ENCODE peak calls at places on chromosomes 16 and 17, in ten cellular contexts. S, L, X, R, Q, V, B, P, I and G are unnamed samples.

GRCh38 chr17:75980188-75981018 is 1.4 kb downstream of the TEN1 start:
- DNase-seq in S (no peak), L (no peak), P (no peak), V (no peak), I (no peak), Q (no peak), B (no peak), X (no peak), R (no peak), G (no peak)

GRCh38 chr16:14140916-14141315 is 69.8 kb downstream of the MRTFB start:
- DNase-seq in R (no peak), V (no peak), P (no peak), X (no peak), B (no peak), Q (no peak), I (no peak), L (no peak), S (no peak), G (no peak)

GRCh38 chr17:59815965-59816364 is 76.8 kb downstream of the TUBD1 start:
- DNase-seq in R (no peak), S (no peak), L (no peak), Q (no peak), V (no peak), X (no peak), I (no peak), B (no peak), P (no peak), G (no peak)

GRCh38 chr16:8929086-8929748 is 34.5 kb downstream of the USP7 start:
- DNase-seq in L (no peak), S (no peak), B (no peak), P (no peak), Q (no peak), X (no peak), R (no peak), I (no peak), V (no peak), G (no peak)

GRCh38 chr17:4101127-4101798 is 41.6 kb downstream of the ZZEF1 start:
- DNase-seq in Q (no peak), L (no peak), P (no peak), S (no peak), B (no peak), V (no peak), R (no peak), I (no peak), X (peak; percentile 85), G (no peak)

GRCh38 chr16:31780342-31780741 is 93.3 kb upstream of the ZNF267 start:
- DNase-seq in X (no peak), R (no peak), I (no peak), Q (no peak), V (no peak), L (no peak), P (no peak), S (no peak), B (no peak), G (no peak)

GRCh38 chr16:89388536-89388935 is 101.8 kb downstream of the ANKRD11 start:
- DNase-seq in P (no peak), R (no peak), X (no peak), B (no peak), Q (no peak), V (no peak), L (no peak), S (no peak), I (no peak), G (no peak)

GRCh38 chr16:2835638-2836493 is 5.8 kb downstream of the ZG16B start:
- DNase-seq in L (no peak), Q (no peak), P (no peak), X (no peak), B (no peak), V (peak; percentile 56), R (no peak), I (peak; percentile 78), S (peak; percentile 15), G (peak; percentile 99)

GRCh38 chr17:16406742-16407674 is 8.4 kb upstream of the TRPV2 start:
- DNase-seq in L (peak; percentile 79), Q (peak; percentile 61), V (peak; percentile 96), P (peak; percentile 68), R (no peak), S (peak; percentile 60), X (no peak), B (no peak), I (no peak), G (no peak)

GRCh38 chr16:27748868-27749546 is 199.1 kb downstream of the KATNIP start:
- DNase-seq in X (peak; percentile 32), R (no peak), I (peak; percentile 15), V (peak; percentile 77), Q (no peak), P (no peak), L (peak; percentile 19), B (peak; percentile 19), S (peak; percentile 71), G (no peak)

GRCh38 chr17:10109146-10109545 is 89.3 kb downstream of the GAS7 start:
- DNase-seq in P (no peak), B (no peak), V (no peak), S (no peak), L (no peak), X (no peak), Q (no peak), I (no peak), R (no peak), G (no peak)

GRCh38 chr16:49108611-49109010 is 173.0 kb downstream of the CBLN1 start:
- DNase-seq in V (no peak), S (no peak), L (no peak), X (no peak), Q (no peak), P (no peak), R (no peak), I (no peak), B (no peak), G (no peak)

GRCh38 chr16:49097964-49098363 is 183.7 kb downstream of the CBLN1 start:
- DNase-seq in P (no peak), L (no peak), Q (no peak), R (no peak), I (no peak), S (no peak), X (no peak), V (no peak), B (no peak), G (no peak)

GRCh38 chr16:49100366-49100765 is 181.3 kb downstream of the CBLN1 start:
- DNase-seq in L (no peak), Q (no peak), S (no peak), P (no peak), V (no peak), I (no peak), R (no peak), X (no peak), B (no peak), G (no peak)

GRCh38 chr16:49101997-49102396 is 179.6 kb downstream of the CBLN1 start:
- DNase-seq in B (no peak), V (no peak), I (no peak), P (no peak), R (no peak), Q (no peak), L (no peak), X (no peak), S (no peak), G (no peak)

GRCh38 chr16:49103298-49103697 is 178.3 kb downstream of the CBLN1 start:
- DNase-seq in S (no peak), B (no peak), V (no peak), Q (no peak), R (no peak), I (no peak), X (no peak), L (no peak), P (no peak), G (no peak)
- H3K4me1 ChIP-seq in S (no peaks in the 10 kb centered on the region), B (no peaks in the 10 kb centered on the region), V (no peaks in the 10 kb centered on the region), Q (no peaks in the 10 kb centered on the region), R (no peaks in the 10 kb centered on the region), I (no peaks in the 10 kb centered on the region), X (no peaks in the 10 kb centered on the region), L (no peaks in the 10 kb centered on the region), P (no peaks in the 10 kb centered on the region), G (no peaks in the 10 kb centered on the region)

DNA sequence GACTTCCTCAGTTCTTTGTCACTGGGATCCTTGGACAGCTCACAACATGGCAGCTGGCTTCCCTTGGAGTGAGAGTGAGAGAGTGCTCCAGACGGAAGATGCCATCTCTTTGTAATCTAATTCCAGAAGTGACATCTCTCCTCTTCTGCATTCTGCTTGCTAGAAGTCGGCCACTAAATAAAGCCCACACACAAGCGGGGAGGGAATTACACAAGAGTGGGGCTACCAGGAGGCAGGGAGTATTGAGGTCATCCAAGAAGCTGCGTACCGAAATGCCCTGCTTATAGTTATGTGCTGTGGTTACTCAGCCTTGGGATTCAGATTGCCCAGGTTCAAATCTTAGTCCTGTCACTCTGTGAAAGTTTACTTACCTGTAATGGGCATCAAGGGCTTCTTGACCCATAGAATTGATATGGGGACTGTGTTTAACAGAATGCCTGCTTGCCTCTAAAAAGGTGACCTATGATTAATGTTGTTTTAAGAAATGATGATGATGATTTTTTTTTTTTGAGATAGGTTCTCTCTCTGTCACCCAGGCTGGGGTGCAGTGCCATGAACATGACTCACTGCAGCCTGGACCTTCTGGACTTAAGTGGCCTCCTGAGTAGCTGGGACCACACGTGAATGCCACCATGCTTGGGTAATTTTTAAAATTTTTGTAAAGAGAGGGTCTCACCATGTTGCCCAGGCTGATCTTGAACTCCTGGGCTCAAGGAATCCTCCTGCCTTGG is 120.9 kb upstream of the HS3ST2 start:
- DNase-seq in R (no peak), B (no peak), I (no peak), P (no peak), Q (no peak), S (no peak), X (no peak), L (no peak), V (no peak), G (no peak)
- H3K4me1 ChIP-seq in R (peaks cover 7% of the 10 kb centered on the region), B (no peaks in the 10 kb centered on the region), I (peaks cover 3% of the 10 kb centered on the region), P (peaks cover 7% of the 10 kb centered on the region), Q (no peaks in the 10 kb centered on the region), S (no peaks in the 10 kb centered on the region), X (no peaks in the 10 kb centered on the region), L (peaks cover 11% of the 10 kb centered on the region), V (no peaks in the 10 kb centered on the region), G (no peaks in the 10 kb centered on the region)

GRCh38 chr17:50635720-50636144 is 1.1 kb downstream of the ABCC3 start:
- DNase-seq in P (no peak), Q (no peak), B (no peak), I (no peak), L (no peak), R (no peak), V (no peak), X (no peak), S (no peak), G (no peak)
- H3K4me1 ChIP-seq in P (peaks cover 23% of the 10 kb centered on the region), Q (peaks cover 2% of the 10 kb centered on the region), B (peaks cover 5% of the 10 kb centered on the region), I (peaks cover 44% of the 10 kb centered on the region), L (peaks cover 36% of the 10 kb centered on the region), R (peaks cover 71% of the 10 kb centered on the region), V (peaks cover 7% of the 10 kb centered on the region), X (no peaks in the 10 kb centered on the region), S (no peaks in the 10 kb centered on the region), G (peaks cover 90% of the 10 kb centered on the region)

DNA sequence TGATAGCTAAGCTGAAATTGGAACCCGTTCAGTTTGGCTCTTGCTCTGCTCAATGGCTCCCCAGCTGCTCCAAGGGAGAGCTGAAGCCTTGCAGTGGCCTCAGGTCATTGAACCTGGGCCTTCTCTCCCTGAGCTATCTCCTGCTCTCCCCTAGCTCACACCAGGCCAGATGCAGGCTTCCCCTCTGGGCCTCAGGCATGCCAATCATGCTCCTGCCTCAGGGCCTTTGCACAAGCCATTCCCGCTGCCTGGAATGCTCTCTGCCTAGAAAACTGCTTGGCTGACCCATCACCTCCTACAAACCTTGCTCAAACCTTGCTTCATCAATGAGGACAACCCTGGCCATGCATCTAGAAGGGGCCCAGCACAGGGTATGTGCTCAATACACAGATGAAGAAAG is 16.7 kb upstream of the KRTAP17-1 start:
- DNase-seq in P (no peak), V (no peak), B (no peak), L (no peak), I (no peak), R (no peak), X (no peak), S (no peak), Q (no peak), G (no peak)
- H3K4me1 ChIP-seq in P (no peaks in the 10 kb centered on the region), V (no peaks in the 10 kb centered on the region), B (peaks cover 55% of the 10 kb centered on the region), L (no peaks in the 10 kb centered on the region), I (no peaks in the 10 kb centered on the region), R (peaks cover 34% of the 10 kb centered on the region), X (no peaks in the 10 kb centered on the region), S (no peaks in the 10 kb centered on the region), Q (no peaks in the 10 kb centered on the region), G (no peaks in the 10 kb centered on the region)